ENCODE peak calls at places on chromosomes 5 and 9, in four cellular contexts. One of them, this sample, is unnamed.

GRCh38 chr5:52638732-52639131 is 149.0 kb upstream of the ITGA1 start:
- DNase-seq in CD4-positive, alpha-beta T cell: no peak
- DNase-seq in MCF 10A: no peak
- DNase-seq in GM10248: no peak
- DNase-seq in this sample: peak

GRCh38 chr5:171543486-171543885 is 124.0 kb downstream of the FGF18 start:
- DNase-seq in GM10248: no peak
- DNase-seq in MCF 10A: no peak
- DNase-seq in CD4-positive, alpha-beta T cell: no peak
- DNase-seq in this sample: peak

GRCh38 chr9:83005963-83006362 is 57.0 kb downstream of the RASEF start:
- DNase-seq in MCF 10A: no peak
- DNase-seq in CD4-positive, alpha-beta T cell: no peak
- DNase-seq in GM10248: no peak
- DNase-seq in this sample: no peak

GRCh38 chr9:70120834-70121510 is 77.3 kb downstream of the MAMDC2 start:
- DNase-seq in MCF 10A: peak
- DNase-seq in GM10248: no peak
- DNase-seq in CD4-positive, alpha-beta T cell: no peak
- DNase-seq in this sample: peak

GRCh38 chr5:125390316-125390715 is 643.9 kb upstream of the ZNF608 start:
- DNase-seq in GM10248: no peak
- DNase-seq in CD4-positive, alpha-beta T cell: no peak
- DNase-seq in MCF 10A: no peak
- DNase-seq in this sample: no peak

GRCh38 chr9:81423589-81424326 is 265.6 kb downstream of the TLE1 start:
- DNase-seq in CD4-positive, alpha-beta T cell: no peak
- DNase-seq in MCF 10A: no peak
- DNase-seq in GM10248: no peak
- DNase-seq in this sample: no peak

GRCh38 chr5:134249469-134250379 is 23.9 kb upstream of the PPP2CA start:
- DNase-seq in MCF 10A: peak
- DNase-seq in CD4-positive, alpha-beta T cell: no peak
- DNase-seq in GM10248: no peak
- DNase-seq in this sample: peak

GRCh38 chr5:110900829-110901228 is 162.0 kb downstream of the SLC25A46 start:
- DNase-seq in CD4-positive, alpha-beta T cell: no peak
- DNase-seq in MCF 10A: peak
- DNase-seq in GM10248: no peak
- DNase-seq in this sample: peak

GRCh38 chr5:90015584-90016018 is 394.0 kb downstream of the CETN3 start:
- DNase-seq in CD4-positive, alpha-beta T cell: no peak
- DNase-seq in MCF 10A: peak
- DNase-seq in GM10248: peak
- DNase-seq in this sample: peak

GRCh38 chr5:66223637-66224036 is 79.5 kb downstream of the SREK1 start:
- DNase-seq in MCF 10A: peak
- DNase-seq in GM10248: no peak
- DNase-seq in CD4-positive, alpha-beta T cell: no peak
- DNase-seq in this sample: peak

GRCh38 chr5:1974501-1975405 is 92.0 kb upstream of the IRX4 start:
- DNase-seq in CD4-positive, alpha-beta T cell: no peak
- DNase-seq in GM10248: no peak
- DNase-seq in MCF 10A: peak
- DNase-seq in this sample: peak

GRCh38 chr5:156359452-156359851 is 32.5 kb downstream of the SGCD start:
- DNase-seq in CD4-positive, alpha-beta T cell: no peak
- DNase-seq in MCF 10A: no peak
- DNase-seq in GM10248: no peak
- DNase-seq in this sample: no peak

GRCh38 chr5:144332265-144332664 is 161.6 kb downstream of the KCTD16 start:
- DNase-seq in CD4-positive, alpha-beta T cell: no peak
- DNase-seq in GM10248: no peak
- DNase-seq in MCF 10A: peak
- DNase-seq in this sample: peak

GRCh38 chr5:181242031-181242451 is 1.7 kb downstream of the RACK1 start:
- DNase-seq in CD4-positive, alpha-beta T cell: no peak
- DNase-seq in GM10248: no peak
- DNase-seq in MCF 10A: peak
- DNase-seq in this sample: no peak

GRCh38 chr9:112112941-112113399 is 62.1 kb downstream of the SUSD1 start:
- DNase-seq in GM10248: peak
- DNase-seq in MCF 10A: peak
- DNase-seq in CD4-positive, alpha-beta T cell: peak
- DNase-seq in this sample: peak

GRCh38 chr5:172479034-172479783 is 24.9 kb upstream of the SH3PXD2B start:
- DNase-seq in GM10248: peak
- DNase-seq in MCF 10A: peak
- DNase-seq in CD4-positive, alpha-beta T cell: peak
- DNase-seq in this sample: peak

GRCh38 chr5:60183881-60184280 is 290.4 kb upstream of the PDE4D start:
- DNase-seq in MCF 10A: no peak
- DNase-seq in GM10248: no peak
- DNase-seq in CD4-positive, alpha-beta T cell: no peak
- DNase-seq in this sample: no peak

GRCh38 chr5:34533582-34534236 is 122.4 kb upstream of the RAI14 start:
- DNase-seq in MCF 10A: no peak
- DNase-seq in GM10248: no peak
- DNase-seq in CD4-positive, alpha-beta T cell: no peak
- DNase-seq in this sample: no peak

GRCh38 chr9:33273972-33274328 is 9.1 kb downstream of the CHMP5 start:
- DNase-seq in CD4-positive, alpha-beta T cell: no peak
- DNase-seq in GM10248: no peak
- DNase-seq in MCF 10A: no peak
- DNase-seq in this sample: peak

GRCh38 chr5:168168978-168169696 is 122.3 kb upstream of the WWC1 start:
- DNase-seq in CD4-positive, alpha-beta T cell: no peak
- DNase-seq in GM10248: no peak
- DNase-seq in MCF 10A: no peak
- DNase-seq in this sample: no peak

GRCh38 chr5:181190711-181191525 is 14.1 kb downstream of the TRIM7 start:
- DNase-seq in MCF 10A: no peak
- DNase-seq in CD4-positive, alpha-beta T cell: peak
- DNase-seq in GM10248: no peak
- DNase-seq in this sample: peak

GRCh38 chr5:123882946-123883345 is 371.0 kb downstream of the CSNK1G3 start:
- DNase-seq in CD4-positive, alpha-beta T cell: no peak
- DNase-seq in GM10248: no peak
- DNase-seq in MCF 10A: no peak
- DNase-seq in this sample: peak

GRCh38 chr9:112056986-112057385 is 118.1 kb downstream of the SUSD1 start:
- DNase-seq in GM10248: no peak
- DNase-seq in MCF 10A: no peak
- DNase-seq in CD4-positive, alpha-beta T cell: no peak
- DNase-seq in this sample: no peak

GRCh38 chr9:15299374-15299939 is 7.6 kb downstream of the TTC39B start:
- DNase-seq in CD4-positive, alpha-beta T cell: peak
- DNase-seq in MCF 10A: no peak
- DNase-seq in GM10248: peak
- DNase-seq in this sample: no peak

GRCh38 chr9:106228861-106229260 is 534.5 kb downstream of the TMEM38B start:
- DNase-seq in CD4-positive, alpha-beta T cell: no peak
- DNase-seq in GM10248: no peak
- DNase-seq in MCF 10A: no peak
- DNase-seq in this sample: no peak

GRCh38 chr5:9927521-9927997 is 297.4 kb upstream of the TAS2R1 start:
- DNase-seq in MCF 10A: peak
- DNase-seq in GM10248: no peak
- DNase-seq in CD4-positive, alpha-beta T cell: no peak
- DNase-seq in this sample: peak

GRCh38 chr5:180831139-180832080 is 28.8 kb upstream of the MGAT1 start:
- DNase-seq in CD4-positive, alpha-beta T cell: peak
- DNase-seq in GM10248: peak
- DNase-seq in MCF 10A: peak
- DNase-seq in this sample: peak

GRCh38 chr9:129901922-129902321 is 66.7 kb downstream of the USP20 start:
- DNase-seq in GM10248: no peak
- DNase-seq in MCF 10A: no peak
- DNase-seq in CD4-positive, alpha-beta T cell: no peak
- DNase-seq in this sample: no peak

GRCh38 chr5:65776707-65777141 is 54.7 kb downstream of the NLN start:
- DNase-seq in GM10248: no peak
- DNase-seq in MCF 10A: no peak
- DNase-seq in CD4-positive, alpha-beta T cell: no peak
- DNase-seq in this sample: no peak

GRCh38 chr5:34570721-34571379 is 85.3 kb upstream of the RAI14 start:
- DNase-seq in MCF 10A: peak
- DNase-seq in CD4-positive, alpha-beta T cell: no peak
- DNase-seq in GM10248: no peak
- DNase-seq in this sample: peak

GRCh38 chr5:189976-190365 is 1.3 kb upstream of the LRRC14B start:
- DNase-seq in CD4-positive, alpha-beta T cell: no peak
- DNase-seq in MCF 10A: no peak
- DNase-seq in GM10248: no peak
- DNase-seq in this sample: no peak

GRCh38 chr9:124263800-124264426 is 6.2 kb downstream of the NEK6 start:
- DNase-seq in CD4-positive, alpha-beta T cell: no peak
- DNase-seq in MCF 10A: no peak
- DNase-seq in GM10248: no peak
- DNase-seq in this sample: no peak

GRCh38 chr9:123866497-123866896 is 63.4 kb downstream of the DENND1A start:
- DNase-seq in GM10248: no peak
- DNase-seq in MCF 10A: no peak
- DNase-seq in CD4-positive, alpha-beta T cell: no peak
- DNase-seq in this sample: no peak

GRCh38 chr5:151556808-151557207 is 34.3 kb downstream of the FAT2 start:
- DNase-seq in GM10248: peak
- DNase-seq in CD4-positive, alpha-beta T cell: no peak
- DNase-seq in MCF 10A: no peak
- DNase-seq in this sample: no peak

GRCh38 chr5:41722359-41722950 is 147.8 kb downstream of the OXCT1 start:
- DNase-seq in MCF 10A: peak
- DNase-seq in GM10248: no peak
- DNase-seq in CD4-positive, alpha-beta T cell: no peak
- DNase-seq in this sample: no peak
- TF ChIP-seq CTCF in MCF 10A: no peak
- TF ChIP-seq CTCF in GM10248: peak
- TF ChIP-seq CTCF in CD4-positive, alpha-beta T cell: no peak
- TF ChIP-seq CTCF in this sample: no peak

GRCh38 chr9:84314306-84314705 is 26.3 kb downstream of the SLC28A3 start:
- DNase-seq in MCF 10A: no peak
- DNase-seq in GM10248: no peak
- DNase-seq in CD4-positive, alpha-beta T cell: no peak
- DNase-seq in this sample: no peak

GRCh38 chr9:84315278-84315877 is 25.2 kb downstream of the SLC28A3 start:
- DNase-seq in CD4-positive, alpha-beta T cell: peak
- DNase-seq in GM10248: peak
- DNase-seq in MCF 10A: peak
- DNase-seq in this sample: peak

GRCh38 chr9:84322830-84323229 is 17.7 kb downstream of the SLC28A3 start:
- DNase-seq in MCF 10A: peak
- DNase-seq in CD4-positive, alpha-beta T cell: no peak
- DNase-seq in GM10248: no peak
- DNase-seq in this sample: peak

DNA sequence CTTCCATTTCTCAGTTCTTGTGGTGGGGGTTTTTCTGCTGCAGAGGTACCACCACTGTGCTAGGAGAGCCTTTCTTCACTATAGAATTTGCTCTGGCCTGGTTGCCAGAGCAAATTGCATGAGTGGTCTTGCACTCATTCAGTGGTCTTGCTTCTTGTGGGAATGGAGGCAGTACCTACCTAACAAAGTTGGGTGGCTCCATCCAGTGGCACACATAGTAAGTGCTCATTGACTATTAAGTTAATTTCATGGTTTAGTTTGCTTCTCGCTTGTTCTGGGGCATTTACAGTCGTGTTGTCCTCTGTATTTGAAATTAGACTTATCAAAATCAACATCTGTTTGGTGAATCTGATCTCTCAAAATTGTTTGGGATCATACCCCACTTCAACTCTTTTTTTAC is 23.0 kb downstream of the SLC28A3 start:
- DNase-seq in MCF 10A: no peak
- DNase-seq in CD4-positive, alpha-beta T cell: no peak
- DNase-seq in GM10248: no peak
- DNase-seq in this sample: no peak
- TF ChIP-seq CTCF in MCF 10A: no peak
- TF ChIP-seq CTCF in CD4-positive, alpha-beta T cell: no peak
- TF ChIP-seq CTCF in GM10248: peak
- TF ChIP-seq CTCF in this sample: no peak

GRCh38 chr5:36692791-36693763 is 86.7 kb downstream of the SLC1A3 start:
- DNase-seq in MCF 10A: peak
- DNase-seq in GM10248: peak
- DNase-seq in CD4-positive, alpha-beta T cell: no peak
- DNase-seq in this sample: peak
- TF ChIP-seq CTCF in MCF 10A: peak
- TF ChIP-seq CTCF in GM10248: peak
- TF ChIP-seq CTCF in CD4-positive, alpha-beta T cell: peak
- TF ChIP-seq CTCF in this sample: peak

DNA sequence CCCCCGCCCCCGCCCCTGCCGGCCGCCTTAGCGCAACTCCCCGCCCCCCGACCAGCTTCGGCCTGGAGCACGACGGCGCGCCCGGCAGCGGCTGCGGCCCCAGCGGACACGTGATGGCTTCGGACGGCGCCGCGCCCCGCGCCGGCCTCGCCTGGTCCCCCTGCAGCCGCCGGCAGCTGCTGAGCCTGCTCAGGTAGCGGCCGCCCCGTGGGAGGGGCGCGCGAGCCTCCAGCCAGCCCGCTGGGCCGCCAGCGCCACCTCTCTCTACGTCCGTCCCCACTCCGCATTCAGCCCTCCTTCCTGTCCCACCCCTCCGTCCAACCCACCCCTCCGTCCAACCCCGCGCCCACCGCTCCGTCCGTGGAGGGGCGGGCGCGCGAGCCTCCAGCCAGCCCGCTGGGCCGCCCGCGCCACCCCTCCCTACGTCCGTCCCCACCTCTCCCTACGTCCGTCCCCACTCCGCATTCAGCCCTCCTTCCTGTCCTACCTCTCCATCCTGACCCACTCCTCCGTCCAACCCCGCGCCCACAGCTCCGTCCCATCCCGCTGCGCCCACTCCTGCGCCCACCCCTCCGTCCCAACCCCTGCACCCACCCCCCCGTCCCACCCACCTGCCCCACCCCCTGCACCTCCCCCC is 6.5 kb downstream of the ADAMTS13 start:
- DNase-seq in MCF 10A: no peak
- DNase-seq in CD4-positive, alpha-beta T cell: no peak
- DNase-seq in GM10248: peak
- DNase-seq in this sample: peak
- TF ChIP-seq CTCF in MCF 10A: no peak
- TF ChIP-seq CTCF in CD4-positive, alpha-beta T cell: no peak
- TF ChIP-seq CTCF in GM10248: peak
- TF ChIP-seq CTCF in this sample: no peak

GRCh38 chr5:7018601-7019000 is 305.4 kb downstream of the TENT4A start:
- DNase-seq in CD4-positive, alpha-beta T cell: no peak
- DNase-seq in GM10248: no peak
- DNase-seq in MCF 10A: no peak
- DNase-seq in this sample: no peak
- TF ChIP-seq CTCF in CD4-positive, alpha-beta T cell: no peak
- TF ChIP-seq CTCF in GM10248: no peak
- TF ChIP-seq CTCF in MCF 10A: no peak
- TF ChIP-seq CTCF in this sample: no peak

GRCh38 chr9:79233542-79233941 is 338.2 kb upstream of the TLE4 start:
- DNase-seq in MCF 10A: peak
- DNase-seq in GM10248: peak
- DNase-seq in CD4-positive, alpha-beta T cell: no peak
- DNase-seq in this sample: peak
- TF ChIP-seq CTCF in MCF 10A: peak
- TF ChIP-seq CTCF in GM10248: peak
- TF ChIP-seq CTCF in CD4-positive, alpha-beta T cell: no peak
- TF ChIP-seq CTCF in this sample: peak